ENCODE peak calls at places on chromosomes 7 and 10, in seven cellular contexts. Y is GM23338, C is GM04503, V is GM12864, M is RWPE1, A is NCI-H2081, F is right atrium auricular region. N is an unnamed sample.

GRCh38 chr10:110016037-110016436 is 8.3 kb downstream of the ADD3 start:
- DNase-seq in Y (peak), C (no peak), V (no peak), M (no peak), A (no peak), F (no peak), N (no peak)

GRCh38 chr7:31123726-31124125 is 71.6 kb downstream of the ADCYAP1R1 start:
- DNase-seq in Y (no peak), C (no peak), V (no peak), M (no peak), A (no peak), F (peak), N (no peak)

GRCh38 chr7:159138508-159138907 is 6.2 kb downstream of the VIPR2 start:
- DNase-seq in Y (no peak), C (no peak), V (no peak), M (no peak), A (no peak), F (no peak), N (no peak)

GRCh38 chr7:151013356-151013727 is 11.0 kb downstream of the ATG9B start:
- DNase-seq in Y (no peak), C (no peak), V (no peak), M (no peak), A (no peak), F (no peak), N (no peak)

GRCh38 chr7:135075716-135076115 is 72.2 kb upstream of the TMEM140 start:
- DNase-seq in Y (peak), C (no peak), V (no peak), M (no peak), A (no peak), F (no peak), N (no peak)

GRCh38 chr7:158957921-158958471 is 101.6 kb downstream of the DYNC2I1 start:
- DNase-seq in Y (peak), C (no peak), V (no peak), M (peak), A (peak), F (no peak), N (no peak)

GRCh38 chr10:35409094-35409582 is 72.8 kb downstream of the CCNY start:
- DNase-seq in Y (no peak), C (peak), V (no peak), M (peak), A (no peak), F (no peak), N (peak)

GRCh38 chr10:78035933-78036583 is 2.4 kb downstream of the RPS24 start:
- DNase-seq in Y (no peak), C (no peak), V (no peak), M (no peak), A (no peak), F (no peak), N (no peak)

GRCh38 chr7:36949711-36950600 is 225.7 kb upstream of the AOAH start:
- DNase-seq in Y (no peak), C (no peak), V (no peak), M (no peak), A (peak), F (peak), N (no peak)

GRCh38 chr10:61016630-61017029 is 72.6 kb upstream of the RHOBTB1 start:
- DNase-seq in Y (no peak), C (no peak), V (no peak), M (no peak), A (no peak), F (no peak), N (no peak)

GRCh38 chr7:78168869-78169268 is 370.3 kb downstream of the PHTF2 start:
- DNase-seq in Y (no peak), C (no peak), V (no peak), M (no peak), A (no peak), F (no peak), N (no peak)

GRCh38 chr7:30525409-30525808 is 20.8 kb upstream of the GGCT start:
- DNase-seq in Y (no peak), C (no peak), V (no peak), M (no peak), A (no peak), F (no peak), N (no peak)

GRCh38 chr10:112952282-112952991 is 2.4 kb downstream of the TCF7L2 start:
- DNase-seq in Y (peak), C (no peak), V (no peak), M (no peak), A (no peak), F (no peak), N (no peak)

GRCh38 chr7:133836666-133837065 is 290.5 kb upstream of the LRGUK start:
- DNase-seq in Y (no peak), C (no peak), V (no peak), M (no peak), A (peak), F (no peak), N (no peak)

GRCh38 chr10:59957975-59958374 is 51.6 kb upstream of the CCDC6 start:
- DNase-seq in Y (no peak), C (no peak), V (no peak), M (no peak), A (no peak), F (no peak), N (no peak)

GRCh38 chr10:22010973-22011408 is 7.5 kb upstream of the DNAJC1 start:
- DNase-seq in Y (peak), C (no peak), V (no peak), M (no peak), A (peak), F (no peak), N (no peak)

GRCh38 chr10:103273026-103273425 is 3.9 kb upstream of the INA start:
- DNase-seq in Y (no peak), C (peak), V (no peak), M (peak), A (no peak), F (no peak), N (peak)

GRCh38 chr7:70047891-70048448 is 449.7 kb downstream of the AUTS2 start:
- DNase-seq in Y (peak), C (no peak), V (no peak), M (no peak), A (no peak), F (no peak), N (no peak)

GRCh38 chr7:108096996-108097395 is 33.2 kb downstream of the LAMB4 start:
- DNase-seq in Y (no peak), C (no peak), V (no peak), M (no peak), A (no peak), F (no peak), N (no peak)

GRCh38 chr10:24901686-24902399 is 50.6 kb downstream of the PRTFDC1 start:
- DNase-seq in Y (no peak), C (peak), V (no peak), M (peak), A (no peak), F (no peak), N (peak)

GRCh38 chr10:13989616-13990015 is 341.1 kb downstream of the FRMD4A start:
- DNase-seq in Y (no peak), C (no peak), V (no peak), M (no peak), A (no peak), F (no peak), N (no peak)

N was measured in AG09309.